ENCODE peak calls at places on chromosomes 11 and 22, in eight cellular contexts. K is body of pancreas, U is esophagus squamous epithelium, I is breast epithelium, C is adrenal gland, P is endothelial cell of umbilical vein, N is right lobe of liver, Z is transverse colon. M is an unnamed sample.
A peak's percentile ranks its signal among the peaks of the same experiment; 100 is the strongest.

GRCh38 chr11:124109377-124109776 is 5.9 kb upstream of the VWA5A start:
- DNase-seq in Z (no peak), K (no peak), U (no peak), P (no peak), N (no peak), C (no peak), I (no peak), M (no peak)

GRCh38 chr22:19871845-19872778 is 17.4 kb upstream of the GNB1L start:
- DNase-seq in I (peak; percentile 36), P (no peak), Z (no peak), N (peak; percentile 48), C (peak; percentile 10), K (peak; percentile 1), U (no peak), M (no peak)

GRCh38 chr22:43152001-43152354 is 619 bp downstream of the TSPO start:
- DNase-seq in C (no peak), I (no peak), N (no peak), U (no peak), K (no peak), P (peak; percentile 16), Z (no peak), M (no peak)

GRCh38 chr22:46081036-46081830 is 69.1 kb upstream of the PPARA start:
- DNase-seq in U (no peak), N (peak; percentile 50), Z (peak; percentile 8), K (no peak), P (no peak), I (peak; percentile 52), C (peak; percentile 37), M (peak; percentile 49)

GRCh38 chr11:95795627-95796308 is 5.5 kb downstream of the CEP57 start:
- DNase-seq in N (no peak), P (no peak), U (no peak), I (no peak), Z (no peak), K (peak; percentile 11), C (no peak), M (no peak)

GRCh38 chr11:61075891-61076290 is 26.4 kb upstream of the CD5 start:
- DNase-seq in C (no peak), N (no peak), K (peak; percentile 26), Z (peak; percentile 29), U (no peak), I (no peak), P (no peak), M (no peak)

GRCh38 chr11:35389897-35390462 is 29.4 kb downstream of the SLC1A2 start:
- DNase-seq in C (no peak), U (no peak), K (peak; percentile 49), N (no peak), I (no peak), P (no peak), Z (no peak), M (no peak)

GRCh38 chr22:29030016-29030617 is 31.5 kb downstream of the C22orf31 start:
- DNase-seq in K (peak; percentile 16), C (no peak), U (no peak), N (no peak), P (no peak), Z (no peak), I (no peak), M (peak; percentile 44)

GRCh38 chr22:17955611-17956379 is 68.6 kb downstream of the MICAL3 start:
- DNase-seq in C (no peak), I (no peak), P (no peak), U (no peak), N (no peak), Z (no peak), K (no peak), M (no peak)

GRCh38 chr22:25602924-25603323 is 38.4 kb downstream of the GRK3 start:
- DNase-seq in C (no peak), K (no peak), I (no peak), P (no peak), U (no peak), N (no peak), Z (no peak), M (no peak)

GRCh38 chr11:17473071-17473744 is 3.4 kb downstream of the ABCC8 start:
- DNase-seq in P (no peak), K (no peak), U (no peak), I (no peak), N (no peak), C (no peak), Z (no peak), M (no peak)

GRCh38 chr11:119336744-119337469 is 2.6 kb downstream of the RNF26 start:
- DNase-seq in U (no peak), C (no peak), Z (no peak), N (peak; percentile 32), K (no peak), P (no peak), I (no peak), M (no peak)

GRCh38 chr22:24516301-24516737 is 21.2 kb downstream of the UPB1 start:
- DNase-seq in U (no peak), C (peak; percentile 53), P (no peak), Z (no peak), N (peak; percentile 47), I (no peak), K (peak; percentile 42), M (peak; percentile 40)

GRCh38 chr11:122163420-122163819 is 47.4 kb upstream of the BLID start:
- DNase-seq in N (no peak), C (no peak), I (no peak), K (no peak), U (no peak), Z (no peak), P (no peak), M (no peak)

GRCh38 chr11:44607324-44607962 is 42.0 kb downstream of the CD82 start:
- DNase-seq in K (no peak), N (no peak), U (no peak), Z (no peak), I (no peak), P (no peak), C (no peak), M (no peak)

GRCh38 chr22:50118129-50118528 is 28.3 kb downstream of the MOV10L1 start:
- DNase-seq in I (no peak), C (no peak), Z (no peak), N (no peak), K (no peak), U (no peak), P (no peak), M (no peak)

GRCh38 chr22:37218771-37219411 is 6.6 kb upstream of the SSTR3 start:
- DNase-seq in Z (peak; percentile 52), P (no peak), K (no peak), C (no peak), I (no peak), U (no peak), N (no peak), M (no peak)

GRCh38 chr11:2791521-2792375 is 92.0 kb upstream of the KCNQ1OT1 start:
- DNase-seq in K (peak; percentile 6), C (peak; percentile 10), I (peak; percentile 51), Z (peak; percentile 14), P (no peak), U (no peak), N (peak; percentile 51), M (peak; percentile 84)

GRCh38 chr11:93504110-93505095 is 38.8 kb downstream of the SMCO4 start:
- DNase-seq in C (no peak), Z (no peak), N (no peak), P (no peak), I (no peak), U (no peak), K (no peak), M (no peak)

GRCh38 chr11:110679323-110679980 is 32.8 kb downstream of the ARHGAP20 start:
- DNase-seq in C (no peak), U (no peak), N (no peak), Z (no peak), P (no peak), I (no peak), K (no peak), M (no peak)

DNA sequence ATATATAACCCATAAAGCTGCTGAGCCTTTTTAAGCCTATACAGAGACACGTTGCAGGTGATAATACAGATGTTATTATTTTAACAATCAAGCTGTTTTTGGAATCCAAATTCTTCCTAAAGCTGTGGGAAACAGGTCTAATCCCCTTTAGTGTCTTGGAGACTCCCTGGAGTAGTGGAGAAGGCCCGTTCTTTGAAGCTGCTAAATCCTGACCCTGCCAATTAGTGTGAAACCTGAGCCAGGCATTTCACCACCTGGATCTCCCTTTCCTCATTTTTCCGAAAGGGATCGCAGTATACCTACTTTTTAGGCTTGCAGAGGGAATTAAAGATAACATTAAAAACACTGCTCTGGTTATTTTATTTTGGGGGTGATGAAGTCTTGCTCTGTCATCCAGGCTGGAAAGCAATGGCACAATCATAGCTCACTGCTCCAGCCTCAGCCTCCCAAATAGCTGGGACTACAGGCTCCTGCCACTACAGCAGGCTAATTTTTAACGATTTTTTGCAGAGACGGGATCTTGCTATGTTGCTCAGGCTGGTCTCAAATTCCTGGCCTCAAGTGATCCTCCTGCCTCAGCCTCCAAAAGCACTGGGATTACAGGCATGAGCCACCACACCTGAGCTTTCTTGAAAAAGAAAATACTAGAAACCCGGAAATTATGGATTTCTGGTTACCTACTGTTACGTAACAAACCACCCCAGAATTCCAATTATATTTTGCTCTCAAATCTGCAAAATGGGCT is 1.7 kb upstream of the EIF4ENIF1 start:
- DNase-seq in Z (no peak), C (no peak), K (no peak), I (no peak), P (no peak), U (no peak), N (no peak), M (no peak)
- TF ChIP-seq POLR2A in Z (no peak), C (no peak), K (no peak), I (no peak), P (no peak), U (no peak), N (no peak), M (no peak)

GRCh38 chr11:116875194-116875593 is 37.8 kb upstream of the APOA1 start:
- DNase-seq in U (no peak), N (no peak), P (no peak), C (no peak), K (no peak), Z (no peak), I (no peak), M (no peak)
- H3K4me3 ChIP-seq in U (no peak overlapping the region), N (no peak overlapping the region), P (no peak overlapping the region), C (no peak overlapping the region), K (no peak overlapping the region), Z (no peak overlapping the region), I (no peak overlapping the region), M (no peak overlapping the region)

DNA sequence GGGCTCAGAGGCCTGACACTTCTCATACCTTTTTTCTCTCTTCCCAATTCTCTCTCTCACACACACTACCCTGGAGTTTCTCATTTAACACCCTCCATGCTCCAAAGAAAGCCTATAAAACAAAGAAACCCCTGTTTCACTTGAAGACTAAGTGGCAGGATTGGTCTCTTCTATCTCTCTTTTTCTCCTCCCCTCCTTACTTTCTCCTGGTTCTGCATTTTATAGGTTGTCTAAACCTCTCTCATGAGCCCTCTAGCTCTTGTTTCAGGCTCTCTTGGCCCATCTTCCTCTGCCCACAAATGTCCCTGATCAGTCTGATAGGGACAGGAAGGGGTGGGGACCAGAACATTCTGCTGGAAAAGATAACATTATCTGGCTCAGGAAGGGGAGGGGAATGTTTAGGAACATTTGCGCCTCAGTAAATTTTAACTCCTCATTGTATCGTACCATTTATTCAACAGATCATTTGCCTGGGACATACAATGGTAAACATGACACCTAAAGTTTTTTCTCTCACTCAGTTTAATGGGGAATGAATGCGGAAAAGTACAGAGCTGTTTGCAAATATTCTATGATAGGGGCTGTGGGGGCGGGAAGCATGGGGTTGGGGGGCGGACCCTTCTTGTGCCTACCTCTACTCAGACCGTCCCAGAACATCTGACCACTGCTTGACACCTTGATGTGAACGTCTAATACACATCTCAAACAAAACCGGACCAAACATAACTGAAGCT is 10.8 kb downstream of the CRYBA4 start:
- DNase-seq in Z (no peak), I (no peak), P (peak; percentile 60), C (no peak), U (no peak), N (no peak), K (no peak), M (no peak)
- TF ChIP-seq POLR2A in Z (no peak), I (no peak), P (peak; percentile 20), C (no peak), U (no peak), N (no peak), K (no peak), M (no peak)

GRCh38 chr11:38648597-38648996 is 2050.6 kb upstream of the RAG2 start:
- DNase-seq in Z (no peak), I (no peak), N (no peak), P (no peak), U (no peak), K (no peak), C (no peak), M (no peak)
- H3K4me3 ChIP-seq in Z (no peak overlapping the region), I (no peak overlapping the region), N (no peak overlapping the region), P (no peak overlapping the region), U (no peak overlapping the region), K (no peak overlapping the region), C (no peak overlapping the region), M (no peak overlapping the region)

M was measured in upper lobe of left lung.